ENCODE peak calls at places on chromosome 1, in seven cellular contexts. One of them, this sample, is unnamed.

GRCh38 chr1:212315907-212316306 is 30.7 kb downstream of the PPP2R5A start:
- DNase-seq in CD4-positive, CD25-positive, alpha-beta regulatory T cell: peak; percentile 29
- DNase-seq in naive B cell: no peak
- DNase-seq in activated CD4-positive, alpha-beta T cell treated with anti-CD3 and anti-CD28 coated beads, Interleukin-2, amount 10 ng/mL, durations not matched to agents 7 days and 5 days: no peak
- DNase-seq in Calu3: peak; percentile 41
- DNase-seq in IMR-90: no peak
- DNase-seq in ELR: peak; percentile 48
- DNase-seq in this sample: no peak

GRCh38 chr1:156657161-156657970 is 15.4 kb downstream of the BCAN start:
- DNase-seq in CD4-positive, CD25-positive, alpha-beta regulatory T cell: peak; percentile 58
- DNase-seq in naive B cell: peak; percentile 66
- DNase-seq in activated CD4-positive, alpha-beta T cell treated with anti-CD3 and anti-CD28 coated beads, Interleukin-2, amount 10 ng/mL, durations not matched to agents 7 days and 5 days: peak; percentile 69
- DNase-seq in Calu3: peak; percentile 83
- DNase-seq in IMR-90: peak; percentile 46
- DNase-seq in ELR: peak; percentile 74
- DNase-seq in this sample: peak; percentile 74

GRCh38 chr1:67135354-67135753 is 584 bp upstream of the C1orf141 start:
- DNase-seq in CD4-positive, CD25-positive, alpha-beta regulatory T cell: no peak
- DNase-seq in naive B cell: no peak
- DNase-seq in activated CD4-positive, alpha-beta T cell treated with anti-CD3 and anti-CD28 coated beads, Interleukin-2, amount 10 ng/mL, durations not matched to agents 7 days and 5 days: no peak
- DNase-seq in Calu3: no peak
- DNase-seq in IMR-90: peak; percentile 86
- DNase-seq in ELR: no peak
- DNase-seq in this sample: no peak

GRCh38 chr1:169460193-169460833 is 25.4 kb downstream of the SLC19A2 start:
- DNase-seq in CD4-positive, CD25-positive, alpha-beta regulatory T cell: peak; percentile 72
- DNase-seq in naive B cell: peak; percentile 7
- DNase-seq in activated CD4-positive, alpha-beta T cell treated with anti-CD3 and anti-CD28 coated beads, Interleukin-2, amount 10 ng/mL, durations not matched to agents 7 days and 5 days: peak; percentile 38
- DNase-seq in Calu3: peak; percentile 75
- DNase-seq in IMR-90: peak; percentile 28
- DNase-seq in ELR: peak; percentile 73
- DNase-seq in this sample: peak; percentile 9

GRCh38 chr1:173423326-173423725 is 53.8 kb upstream of the PRDX6 start:
- DNase-seq in CD4-positive, CD25-positive, alpha-beta regulatory T cell: no peak
- DNase-seq in naive B cell: no peak
- DNase-seq in activated CD4-positive, alpha-beta T cell treated with anti-CD3 and anti-CD28 coated beads, Interleukin-2, amount 10 ng/mL, durations not matched to agents 7 days and 5 days: no peak
- DNase-seq in Calu3: no peak
- DNase-seq in IMR-90: no peak
- DNase-seq in ELR: no peak
- DNase-seq in this sample: no peak

GRCh38 chr1:42173155-42173933 is 8.8 kb upstream of the GUCA2A start:
- DNase-seq in CD4-positive, CD25-positive, alpha-beta regulatory T cell: peak; percentile 55
- DNase-seq in naive B cell: peak; percentile 38
- DNase-seq in activated CD4-positive, alpha-beta T cell treated with anti-CD3 and anti-CD28 coated beads, Interleukin-2, amount 10 ng/mL, durations not matched to agents 7 days and 5 days: peak; percentile 68
- DNase-seq in Calu3: peak; percentile 76
- DNase-seq in IMR-90: peak; percentile 28
- DNase-seq in ELR: peak; percentile 59
- DNase-seq in this sample: peak; percentile 52

GRCh38 chr1:87632232-87632631 is 303.6 kb downstream of the LMO4 start:
- DNase-seq in CD4-positive, CD25-positive, alpha-beta regulatory T cell: no peak
- DNase-seq in naive B cell: no peak
- DNase-seq in activated CD4-positive, alpha-beta T cell treated with anti-CD3 and anti-CD28 coated beads, Interleukin-2, amount 10 ng/mL, durations not matched to agents 7 days and 5 days: no peak
- DNase-seq in Calu3: no peak
- DNase-seq in IMR-90: no peak
- DNase-seq in ELR: no peak
- DNase-seq in this sample: no peak

GRCh38 chr1:36471830-36472641 is 7.9 kb upstream of the MRPS15 start:
- DNase-seq in CD4-positive, CD25-positive, alpha-beta regulatory T cell: no peak
- DNase-seq in naive B cell: no peak
- DNase-seq in activated CD4-positive, alpha-beta T cell treated with anti-CD3 and anti-CD28 coated beads, Interleukin-2, amount 10 ng/mL, durations not matched to agents 7 days and 5 days: no peak
- DNase-seq in Calu3: no peak
- DNase-seq in IMR-90: no peak
- DNase-seq in ELR: no peak
- DNase-seq in this sample: no peak

GRCh38 chr1:7991504-7992440 is 30.3 kb downstream of the PARK7 start:
- DNase-seq in CD4-positive, CD25-positive, alpha-beta regulatory T cell: no peak
- DNase-seq in naive B cell: no peak
- DNase-seq in activated CD4-positive, alpha-beta T cell treated with anti-CD3 and anti-CD28 coated beads, Interleukin-2, amount 10 ng/mL, durations not matched to agents 7 days and 5 days: no peak
- DNase-seq in Calu3: no peak
- DNase-seq in IMR-90: peak; percentile 40
- DNase-seq in ELR: no peak
- DNase-seq in this sample: no peak

GRCh38 chr1:246647113-246647512 is 77.1 kb upstream of the SCCPDH start:
- DNase-seq in CD4-positive, CD25-positive, alpha-beta regulatory T cell: no peak
- DNase-seq in naive B cell: no peak
- DNase-seq in activated CD4-positive, alpha-beta T cell treated with anti-CD3 and anti-CD28 coated beads, Interleukin-2, amount 10 ng/mL, durations not matched to agents 7 days and 5 days: no peak
- DNase-seq in Calu3: no peak
- DNase-seq in IMR-90: peak; percentile 71
- DNase-seq in ELR: peak; percentile 33
- DNase-seq in this sample: no peak

This sample was measured in CD4-positive, alpha-beta memory T cell.